ENCODE peak calls at places on chromosomes 1 and 21, in four cellular contexts. N is uterus, E is neuronal stem cell, U is thoracic aorta. Q is an unnamed sample.

GRCh38 chr21:42347601-42348327 is 3.0 kb downstream of the TFF2 start:
- DNase-seq in N (no peak), U (no peak), E (no peak), Q (no peak)

GRCh38 chr1:17193222-17194132 is 11.5 kb upstream of the PADI1 start:
- DNase-seq in U (no peak), E (no peak), N (no peak), Q (no peak)

GRCh38 chr1:202957733-202958543 is at the start of gene ADIPOR1:
- DNase-seq in E (peak; percentile 75), N (peak; percentile 87), U (peak; percentile 71), Q (peak; percentile 93)

GRCh38 chr1:208129057-208129456 is 115.1 kb downstream of the PLXNA2 start:
- DNase-seq in N (no peak), U (no peak), E (no peak), Q (no peak)

GRCh38 chr1:156858959-156859522 is at the start of gene INSRR:
- DNase-seq in U (no peak), N (no peak), E (no peak), Q (no peak)

GRCh38 chr1:45327644-45328515 is 1.2 kb downstream of the HPDL start:
- DNase-seq in U (no peak), E (no peak), N (no peak), Q (no peak)

GRCh38 chr1:221381858-221382623 is 359.8 kb downstream of the DUSP10 start:
- DNase-seq in N (no peak), E (no peak), U (no peak), Q (no peak)

GRCh38 chr21:46371204-46372013 is 47.5 kb downstream of the PCNT start:
- DNase-seq in E (no peak), N (no peak), U (no peak), Q (no peak)

GRCh38 chr1:109762821-109763645 is 690 bp downstream of the EPS8L3 start:
- DNase-seq in E (no peak), U (no peak), N (peak; percentile 14), Q (peak; percentile 86)

GRCh38 chr1:26972390-26972789 is 12.1 kb upstream of the KDF1 start:
- DNase-seq in N (no peak), U (no peak), E (no peak), Q (no peak)

GRCh38 chr1:41875487-41875886 is 43.2 kb downstream of the HIVEP3 start:
- DNase-seq in E (no peak), N (no peak), U (no peak), Q (no peak)

GRCh38 chr21:34526618-34527290 is 14.7 kb upstream of the KCNE1 start:
- DNase-seq in N (peak; percentile 77), E (peak; percentile 54), U (peak; percentile 50), Q (peak; percentile 100)

GRCh38 chr1:216183427-216183826 is 239.8 kb downstream of the USH2A start:
- DNase-seq in E (no peak), N (no peak), U (no peak), Q (no peak)

GRCh38 chr1:202498542-202498941 is 150.0 kb downstream of the PPP1R12B start:
- DNase-seq in U (no peak), E (no peak), N (no peak), Q (no peak)

GRCh38 chr1:89310505-89310904 is 37.8 kb upstream of the GBP5 start:
- DNase-seq in E (no peak), U (no peak), N (no peak), Q (peak; percentile 45)

GRCh38 chr21:15352009-15352408 is 287.2 kb upstream of the NRIP1 start:
- DNase-seq in E (no peak), U (no peak), N (no peak), Q (no peak)

GRCh38 chr21:36909901-36910561 is 56.4 kb downstream of the HLCS start:
- DNase-seq in N (no peak), U (no peak), E (no peak), Q (no peak)

GRCh38 chr1:185215911-185216310 is 58.9 kb downstream of the SWT1 start:
- DNase-seq in E (no peak), U (no peak), N (no peak), Q (peak; percentile 2)

GRCh38 chr1:56197946-56198345 is 381.4 kb downstream of the PLPP3 start:
- DNase-seq in U (no peak), N (no peak), E (no peak), Q (no peak)

GRCh38 chr1:21284206-21285137 is 5.8 kb downstream of the ECE1 start:
- DNase-seq in U (no peak), E (no peak), N (no peak), Q (no peak)

GRCh38 chr1:235511470-235512240 is 7.4 kb upstream of the B3GALNT2 start:
- DNase-seq in U (no peak), N (no peak), E (no peak), Q (peak; percentile 5)

GRCh38 chr1:40784771-40785151 is 1.2 kb downstream of the KCNQ4 start:
- DNase-seq in N (peak; percentile 25), U (no peak), E (no peak), Q (no peak)

GRCh38 chr1:62746086-62746808 is 37.7 kb upstream of the ATG4C start:
- DNase-seq in N (no peak), E (no peak), U (no peak), Q (peak; percentile 75)

GRCh38 chr1:175201061-175201508 is 8.5 kb upstream of the KIAA0040 start:
- DNase-seq in E (no peak), N (peak; percentile 26), U (no peak), Q (peak; percentile 34)

GRCh38 chr1:231929311-231929710 is 302.7 kb downstream of the DISC1 start:
- DNase-seq in E (peak; percentile 46), U (no peak), N (no peak), Q (peak; percentile 79)

GRCh38 chr1:76006234-76006633 is 68.3 kb upstream of the ST6GALNAC3 start:
- DNase-seq in E (no peak), U (no peak), N (no peak), Q (no peak)

GRCh38 chr1:220217383-220217988 is 54.8 kb downstream of the RAB3GAP2 start:
- DNase-seq in U (no peak), E (no peak), N (no peak), Q (peak; percentile 14)

GRCh38 chr1:28632560-28632959 is 10.3 kb downstream of the TAF12 start:
- DNase-seq in N (no peak), U (no peak), E (no peak), Q (no peak)

GRCh38 chr1:16386454-16387113 is 19.5 kb downstream of the SZRD1 start:
- DNase-seq in E (no peak), N (no peak), U (no peak), Q (no peak)

GRCh38 chr1:40711465-40712404 is 20.2 kb downstream of the NFYC start:
- DNase-seq in U (no peak), N (no peak), E (no peak), Q (peak; percentile 51)

GRCh38 chr1:225911207-225912130 is 12.6 kb downstream of the PYCR2 start:
- DNase-seq in N (peak; percentile 46), E (peak; percentile 44), U (no peak), Q (peak; percentile 65)

GRCh38 chr1:245812278-245812677 is 657.5 kb downstream of the KIF26B start:
- DNase-seq in E (no peak), N (no peak), U (no peak), Q (no peak)

GRCh38 chr1:245807954-245808719 is 653.4 kb downstream of the KIF26B start:
- DNase-seq in N (no peak), U (no peak), E (no peak), Q (no peak)

GRCh38 chr1:245809361-245809760 is 654.6 kb downstream of the KIF26B start:
- DNase-seq in U (no peak), E (no peak), N (no peak), Q (no peak)

GRCh38 chr1:245810181-245810727 is 655.5 kb downstream of the KIF26B start:
- DNase-seq in E (no peak), N (no peak), U (no peak), Q (no peak)

DNA sequence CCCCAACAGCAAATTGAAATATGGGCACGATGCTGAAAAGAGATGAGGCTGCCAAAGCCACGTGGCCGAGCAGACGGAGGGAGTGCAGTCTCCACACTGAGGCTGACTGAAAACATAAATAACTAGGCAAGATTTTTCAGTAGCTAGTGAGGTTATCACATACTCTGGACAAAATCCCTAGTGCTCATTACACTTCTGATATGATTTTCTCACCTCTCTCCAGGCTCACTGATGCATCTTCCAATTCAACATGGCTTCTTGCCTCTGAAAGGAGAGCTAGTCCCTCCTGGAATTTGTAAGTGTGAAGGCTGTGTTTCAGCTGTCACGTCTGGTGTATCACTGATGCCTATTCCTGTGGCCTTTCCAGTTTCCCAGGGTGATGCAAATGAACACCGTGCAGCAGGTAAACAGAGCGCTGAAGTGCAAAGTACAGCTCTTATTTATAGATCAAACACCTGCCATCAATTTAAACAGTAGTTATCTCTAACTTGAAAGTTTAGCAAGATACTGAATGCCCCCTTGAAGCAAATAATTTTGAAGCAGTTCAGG is 656.1 kb downstream of the KIF26B start:
- DNase-seq in E (no peak), U (no peak), N (no peak), Q (no peak)
- H3K4me1 ChIP-seq in E (peaks cover 6% of the 10 kb centered on the region), U (no peaks in the 10 kb centered on the region), N (no peaks in the 10 kb centered on the region), Q (peaks cover 43% of the 10 kb centered on the region)

DNA sequence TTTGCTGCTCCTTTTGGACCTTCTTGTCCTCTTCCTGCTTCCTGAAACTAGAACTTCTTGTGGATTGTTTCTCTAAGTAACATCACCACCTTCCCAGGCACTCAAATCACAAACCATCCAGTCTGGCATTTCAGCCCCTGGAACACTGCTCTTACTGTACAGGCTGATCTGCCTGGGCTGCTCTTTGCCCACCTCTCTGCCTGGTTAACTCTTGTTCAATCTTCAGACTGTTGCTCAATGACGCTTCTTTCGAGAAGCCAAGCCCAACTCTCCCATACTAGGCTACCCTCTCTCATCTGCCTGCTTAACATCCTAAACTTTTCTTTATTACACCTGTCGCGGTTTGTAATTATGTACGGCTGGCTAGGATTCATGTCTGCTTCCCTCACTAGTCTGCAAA is 657 bp downstream of the DIO1 start:
- DNase-seq in E (no peak), U (no peak), N (no peak), Q (no peak)
- H3K27ac ChIP-seq in E (no peak overlapping the region), U (no peak overlapping the region), N (no peak overlapping the region), Q (no peak overlapping the region)

DNA sequence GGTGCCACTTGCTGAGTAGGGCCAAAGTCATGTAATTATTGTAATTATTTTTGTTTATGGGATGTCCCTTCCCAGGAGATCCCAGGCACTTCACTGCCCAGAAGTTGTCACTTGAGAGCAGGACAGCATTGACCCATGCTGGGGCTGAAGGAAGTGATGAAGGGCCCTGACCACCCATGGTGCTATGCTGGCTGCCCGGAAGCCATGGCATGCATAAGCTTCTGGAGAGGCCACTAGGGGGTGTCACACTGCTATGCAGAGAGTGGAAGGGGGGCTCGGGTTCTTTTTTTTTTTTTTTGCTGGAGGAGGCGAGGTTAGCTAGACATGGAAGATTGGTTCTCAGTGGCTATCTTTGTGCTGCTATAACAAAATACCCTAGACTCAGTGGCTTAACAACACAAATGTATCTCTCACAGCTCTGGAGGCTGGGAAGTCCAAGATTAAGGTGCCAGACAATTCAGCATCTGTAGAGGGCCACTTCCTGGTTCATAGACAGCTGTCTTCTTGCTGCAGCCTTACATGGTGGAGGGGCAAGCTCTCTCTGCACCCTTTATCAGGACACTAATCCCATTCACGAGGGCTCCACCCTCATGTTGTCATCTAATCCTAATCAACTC is 84.9 kb downstream of the CNIH3 start:
- DNase-seq in N (no peak), U (no peak), E (peak; percentile 8), Q (peak; percentile 41)
- H3K4me1 ChIP-seq in N (no peaks in the 10 kb centered on the region), U (no peaks in the 10 kb centered on the region), E (peaks cover 7% of the 10 kb centered on the region), Q (no peaks in the 10 kb centered on the region)

GRCh38 chr1:111789666-111790316 is 34.1 kb downstream of the DDX20 start:
- DNase-seq in U (no peak), N (no peak), E (no peak), Q (no peak)
- H3K27ac ChIP-seq in U (no peak overlapping the region), N (no peak overlapping the region), E (no peak overlapping the region), Q (no peak overlapping the region)